ENCODE peak calls at places on chromosomes 2 and 18, in seven cellular contexts. One of them, this sample, is unnamed.

GRCh38 chr2:73176205-73176880 is 26.0 kb upstream of the NOTO start:
- DNase-seq in H1: no peak
- DNase-seq in H9: peak
- DNase-seq in trophoblast cell: peak
- DNase-seq in neuronal stem cell: no peak
- DNase-seq in mesendoderm: peak
- DNase-seq in mesenchymal stem cell: peak
- DNase-seq in this sample: no peak

GRCh38 chr2:170466632-170467031 is 248.5 kb upstream of the SP5 start:
- DNase-seq in neuronal stem cell: no peak
- DNase-seq in H1: no peak
- DNase-seq in mesendoderm: no peak
- DNase-seq in H9: no peak
- DNase-seq in mesenchymal stem cell: no peak
- DNase-seq in trophoblast cell: no peak
- DNase-seq in this sample: no peak

GRCh38 chr2:176139170-176139611 is 9.7 kb downstream of the HOXD8 start:
- DNase-seq in mesendoderm: no peak
- DNase-seq in trophoblast cell: no peak
- DNase-seq in neuronal stem cell: no peak
- DNase-seq in H9: peak
- DNase-seq in mesenchymal stem cell: no peak
- DNase-seq in H1: no peak
- DNase-seq in this sample: no peak

GRCh38 chr2:120465989-120466703 is 120.2 kb downstream of the INHBB start:
- DNase-seq in mesendoderm: peak
- DNase-seq in trophoblast cell: no peak
- DNase-seq in H9: peak
- DNase-seq in neuronal stem cell: peak
- DNase-seq in H1: peak
- DNase-seq in mesenchymal stem cell: no peak
- DNase-seq in this sample: no peak

GRCh38 chr18:76994086-76994654 is 138.4 kb downstream of the MBP start:
- DNase-seq in mesenchymal stem cell: no peak
- DNase-seq in neuronal stem cell: no peak
- DNase-seq in mesendoderm: no peak
- DNase-seq in H9: no peak
- DNase-seq in trophoblast cell: no peak
- DNase-seq in H1: no peak
- DNase-seq in this sample: peak

GRCh38 chr2:230447455-230448451 is 31.8 kb downstream of the SP100 start:
- DNase-seq in mesenchymal stem cell: no peak
- DNase-seq in neuronal stem cell: no peak
- DNase-seq in mesendoderm: no peak
- DNase-seq in trophoblast cell: no peak
- DNase-seq in H1: no peak
- DNase-seq in H9: no peak
- DNase-seq in this sample: no peak

GRCh38 chr18:46632401-46633089 is 24.5 kb downstream of the LOXHD1 start:
- DNase-seq in H9: no peak
- DNase-seq in neuronal stem cell: no peak
- DNase-seq in H1: no peak
- DNase-seq in mesendoderm: no peak
- DNase-seq in mesenchymal stem cell: no peak
- DNase-seq in trophoblast cell: no peak
- DNase-seq in this sample: peak

GRCh38 chr2:16653799-16654198 is 11.8 kb downstream of the CYRIA start:
- DNase-seq in mesendoderm: no peak
- DNase-seq in H1: no peak
- DNase-seq in neuronal stem cell: no peak
- DNase-seq in mesenchymal stem cell: peak
- DNase-seq in trophoblast cell: peak
- DNase-seq in H9: no peak
- DNase-seq in this sample: no peak

GRCh38 chr2:241234066-241234790 is 45.8 kb downstream of the ANO7 start:
- DNase-seq in trophoblast cell: no peak
- DNase-seq in neuronal stem cell: no peak
- DNase-seq in mesenchymal stem cell: no peak
- DNase-seq in mesendoderm: no peak
- DNase-seq in H9: no peak
- DNase-seq in H1: no peak
- DNase-seq in this sample: no peak

GRCh38 chr18:43620936-43621335 is 343.6 kb upstream of the SYT4 start:
- DNase-seq in H1: no peak
- DNase-seq in mesendoderm: peak
- DNase-seq in mesenchymal stem cell: peak
- DNase-seq in H9: no peak
- DNase-seq in trophoblast cell: peak
- DNase-seq in neuronal stem cell: peak
- DNase-seq in this sample: peak

GRCh38 chr2:232438951-232439757 is 16.8 kb upstream of the ALPI start:
- DNase-seq in mesendoderm: no peak
- DNase-seq in neuronal stem cell: no peak
- DNase-seq in H9: peak
- DNase-seq in trophoblast cell: peak
- DNase-seq in H1: no peak
- DNase-seq in mesenchymal stem cell: peak
- DNase-seq in this sample: no peak

GRCh38 chr18:35043207-35043606 is 2.0 kb downstream of the MAPRE2 start:
- DNase-seq in H1: no peak
- DNase-seq in trophoblast cell: no peak
- DNase-seq in H9: no peak
- DNase-seq in neuronal stem cell: no peak
- DNase-seq in mesenchymal stem cell: no peak
- DNase-seq in mesendoderm: no peak
- DNase-seq in this sample: no peak

GRCh38 chr2:65392609-65393008 is 39.8 kb downstream of the SPRED2 start:
- DNase-seq in mesendoderm: no peak
- DNase-seq in neuronal stem cell: no peak
- DNase-seq in mesenchymal stem cell: no peak
- DNase-seq in trophoblast cell: no peak
- DNase-seq in H1: no peak
- DNase-seq in H9: no peak
- DNase-seq in this sample: no peak

GRCh38 chr2:118112771-118113334 is 24.6 kb downstream of the INSIG2 start:
- DNase-seq in H1: no peak
- DNase-seq in mesenchymal stem cell: peak
- DNase-seq in neuronal stem cell: no peak
- DNase-seq in H9: no peak
- DNase-seq in mesendoderm: no peak
- DNase-seq in trophoblast cell: peak
- DNase-seq in this sample: peak

GRCh38 chr2:111048856-111049551 is 71.7 kb upstream of the BCL2L11 start:
- DNase-seq in neuronal stem cell: no peak
- DNase-seq in H1: no peak
- DNase-seq in trophoblast cell: no peak
- DNase-seq in mesenchymal stem cell: no peak
- DNase-seq in mesendoderm: no peak
- DNase-seq in H9: no peak
- DNase-seq in this sample: no peak

DNA sequence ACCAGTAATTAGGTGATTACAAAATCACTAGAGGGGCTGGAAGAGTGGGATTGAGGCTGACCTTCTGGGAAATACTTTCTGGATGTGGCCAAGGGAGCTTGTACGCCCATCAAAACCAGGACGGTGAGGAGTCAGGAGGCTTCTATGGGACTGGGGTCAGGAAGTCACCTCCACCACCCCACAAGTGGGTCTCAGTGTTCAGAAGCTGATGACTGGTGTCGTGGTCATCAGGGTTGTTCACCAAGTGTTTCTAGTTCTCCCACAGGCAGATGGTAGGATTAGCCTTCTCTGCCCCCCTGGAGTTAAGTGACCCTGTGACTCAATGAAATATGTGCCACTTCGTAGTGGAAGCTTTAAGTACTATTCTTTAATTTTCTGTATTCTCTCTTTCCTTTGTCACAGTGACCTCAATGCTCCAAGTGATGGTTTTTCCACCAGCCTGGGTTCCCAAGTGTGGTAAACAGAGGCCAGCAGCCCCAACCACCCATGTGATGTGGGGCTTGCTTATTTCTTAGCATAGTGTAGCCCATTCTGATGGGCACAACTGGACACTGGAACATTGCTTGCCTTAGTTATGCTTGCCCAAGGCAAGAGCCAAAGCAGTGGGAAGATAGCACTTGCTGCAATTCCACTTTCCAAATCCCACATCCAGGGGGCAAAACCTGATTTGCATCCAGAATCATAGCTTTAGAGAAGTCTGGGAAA is 258.8 kb downstream of the CYP26B1 start:
- DNase-seq in neuronal stem cell: no peak
- DNase-seq in H9: no peak
- DNase-seq in mesendoderm: no peak
- DNase-seq in trophoblast cell: no peak
- DNase-seq in H1: no peak
- DNase-seq in mesenchymal stem cell: peak
- DNase-seq in this sample: peak
- H3K4ac ChIP-seq in neuronal stem cell: no peak
- H3K4ac ChIP-seq in H9: no peak
- H3K4ac ChIP-seq in mesendoderm: no peak
- H3K4ac ChIP-seq in trophoblast cell: no peak
- H3K4ac ChIP-seq in H1: no peak
- H3K4ac ChIP-seq in mesenchymal stem cell: no peak
- H3K4ac ChIP-seq in this sample: no peak

GRCh38 chr2:29444150-29444549 is 328.9 kb downstream of the CLIP4 start:
- DNase-seq in H9: no peak
- DNase-seq in mesendoderm: no peak
- DNase-seq in H1: no peak
- DNase-seq in trophoblast cell: no peak
- DNase-seq in mesenchymal stem cell: no peak
- DNase-seq in neuronal stem cell: no peak
- DNase-seq in this sample: no peak
- H3K4ac ChIP-seq in H9: no peak
- H3K4ac ChIP-seq in mesendoderm: no peak
- H3K4ac ChIP-seq in H1: no peak
- H3K4ac ChIP-seq in trophoblast cell: no peak
- H3K4ac ChIP-seq in mesenchymal stem cell: no peak
- H3K4ac ChIP-seq in neuronal stem cell: no peak
- H3K4ac ChIP-seq in this sample: peak

GRCh38 chr2:12776457-12777049 is 59.8 kb downstream of the TRIB2 start:
- DNase-seq in H1: no peak
- DNase-seq in mesenchymal stem cell: no peak
- DNase-seq in trophoblast cell: no peak
- DNase-seq in neuronal stem cell: no peak
- DNase-seq in mesendoderm: no peak
- DNase-seq in H9: no peak
- DNase-seq in this sample: no peak

GRCh38 chr2:12774381-12774780 is 57.6 kb downstream of the TRIB2 start:
- DNase-seq in mesendoderm: no peak
- DNase-seq in mesenchymal stem cell: no peak
- DNase-seq in H9: no peak
- DNase-seq in trophoblast cell: no peak
- DNase-seq in H1: no peak
- DNase-seq in neuronal stem cell: no peak
- DNase-seq in this sample: no peak

GRCh38 chr2:12778369-12778768 is 61.6 kb downstream of the TRIB2 start:
- DNase-seq in neuronal stem cell: no peak
- DNase-seq in trophoblast cell: no peak
- DNase-seq in H1: peak
- DNase-seq in mesenchymal stem cell: no peak
- DNase-seq in mesendoderm: peak
- DNase-seq in H9: no peak
- DNase-seq in this sample: no peak

DNA sequence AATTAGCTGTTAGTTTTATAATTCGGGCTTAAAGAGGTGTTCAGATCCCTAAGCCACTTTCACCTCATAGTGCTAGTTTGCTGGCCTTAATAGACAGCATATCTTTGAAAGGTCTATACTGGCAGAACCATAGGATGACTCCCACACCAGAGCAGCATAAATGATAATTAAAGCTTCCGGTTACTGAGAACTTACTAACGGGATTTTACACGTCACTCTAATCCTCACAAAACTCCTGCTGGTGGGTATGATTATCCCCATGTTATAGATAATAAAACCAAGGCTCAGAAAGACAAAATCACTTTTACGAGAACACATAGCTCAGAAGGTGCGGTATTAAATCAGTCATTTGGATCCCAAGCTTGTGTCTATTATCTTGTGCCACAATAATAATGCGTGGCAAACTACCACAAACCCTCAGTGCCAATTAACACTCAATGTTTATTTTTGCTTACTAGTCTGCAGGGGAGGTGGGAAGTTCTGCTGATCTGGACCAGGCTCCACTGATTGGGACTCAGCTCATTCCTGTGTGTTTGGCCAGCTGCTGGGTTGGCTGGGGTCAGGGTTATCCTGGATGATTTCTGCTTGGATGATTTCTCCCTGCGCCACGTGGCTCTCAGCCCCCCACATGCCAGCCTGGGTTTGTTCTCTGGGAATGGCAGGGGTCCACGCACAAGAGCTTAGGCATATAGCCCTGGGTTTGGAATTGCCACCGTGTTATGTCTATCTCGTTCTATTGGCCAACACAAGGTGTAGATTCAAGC is 62.3 kb downstream of the TRIB2 start:
- DNase-seq in neuronal stem cell: no peak
- DNase-seq in H1: no peak
- DNase-seq in trophoblast cell: no peak
- DNase-seq in mesendoderm: peak
- DNase-seq in mesenchymal stem cell: no peak
- DNase-seq in H9: no peak
- DNase-seq in this sample: no peak
- H3K4ac ChIP-seq in neuronal stem cell: no peak
- H3K4ac ChIP-seq in H1: no peak
- H3K4ac ChIP-seq in trophoblast cell: no peak
- H3K4ac ChIP-seq in mesendoderm: no peak
- H3K4ac ChIP-seq in mesenchymal stem cell: no peak
- H3K4ac ChIP-seq in H9: no peak
- H3K4ac ChIP-seq in this sample: no peak

GRCh38 chr2:201366166-201366565 is 9.0 kb upstream of the FLACC1 start:
- DNase-seq in neuronal stem cell: no peak
- DNase-seq in mesenchymal stem cell: no peak
- DNase-seq in mesendoderm: no peak
- DNase-seq in H1: no peak
- DNase-seq in H9: no peak
- DNase-seq in trophoblast cell: no peak
- DNase-seq in this sample: peak

GRCh38 chr2:201363857-201364560 is 6.9 kb upstream of the FLACC1 start:
- DNase-seq in neuronal stem cell: no peak
- DNase-seq in H1: no peak
- DNase-seq in H9: peak
- DNase-seq in mesenchymal stem cell: peak
- DNase-seq in mesendoderm: peak
- DNase-seq in trophoblast cell: peak
- DNase-seq in this sample: peak

GRCh38 chr2:201369762-201370161 is 12.6 kb upstream of the FLACC1 start:
- DNase-seq in neuronal stem cell: no peak
- DNase-seq in H1: no peak
- DNase-seq in mesendoderm: no peak
- DNase-seq in mesenchymal stem cell: no peak
- DNase-seq in trophoblast cell: no peak
- DNase-seq in H9: peak
- DNase-seq in this sample: no peak
- H3K4ac ChIP-seq in neuronal stem cell: no peak
- H3K4ac ChIP-seq in H1: no peak
- H3K4ac ChIP-seq in mesendoderm: no peak
- H3K4ac ChIP-seq in mesenchymal stem cell: no peak
- H3K4ac ChIP-seq in trophoblast cell: no peak
- H3K4ac ChIP-seq in H9: no peak
- H3K4ac ChIP-seq in this sample: no peak

DNA sequence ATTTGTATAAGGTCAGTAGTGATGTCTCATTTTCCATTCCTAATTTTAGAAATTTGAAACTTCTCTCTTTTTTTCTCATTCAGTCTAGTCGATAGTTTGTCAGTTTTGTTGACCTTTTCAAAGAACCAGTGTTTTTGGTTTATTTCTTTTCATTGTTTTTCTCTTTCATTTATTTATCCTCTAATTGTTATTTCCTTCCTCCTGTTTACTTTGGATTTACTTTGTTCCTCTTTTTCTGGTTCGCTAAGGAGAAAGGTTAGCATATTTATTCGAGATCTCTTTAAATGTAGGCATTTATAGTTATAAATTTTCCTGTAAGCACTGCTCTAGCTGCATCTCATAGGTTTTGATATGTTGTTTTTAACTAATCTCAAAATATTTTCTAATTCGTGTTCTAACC is 65.1 kb upstream of the TXNDC2 start:
- DNase-seq in H9: no peak
- DNase-seq in H1: no peak
- DNase-seq in trophoblast cell: no peak
- DNase-seq in mesendoderm: no peak
- DNase-seq in neuronal stem cell: no peak
- DNase-seq in mesenchymal stem cell: no peak
- DNase-seq in this sample: no peak
- H3K4ac ChIP-seq in H9: no peak
- H3K4ac ChIP-seq in H1: no peak
- H3K4ac ChIP-seq in trophoblast cell: no peak
- H3K4ac ChIP-seq in mesendoderm: no peak
- H3K4ac ChIP-seq in neuronal stem cell: no peak
- H3K4ac ChIP-seq in mesenchymal stem cell: no peak
- H3K4ac ChIP-seq in this sample: no peak